ENCODE peak calls at places on chromosomes 5 and 9, in four cellular contexts. X is H7, C is HTR-8/SVneo, V is hippocampal formation. N is an unnamed sample.

GRCh38 chr9:37182718-37183117 is 62.3 kb downstream of the ZCCHC7 start:
- DNase-seq in X (no peak), C (no peak), V (no peak), N (no peak)

GRCh38 chr9:129558551-129559505 is 62.1 kb downstream of the C9orf50 start:
- DNase-seq in X (peak; percentile 93), C (no peak), V (no peak), N (peak; percentile 91)

GRCh38 chr5:88555658-88556057 is 287.0 kb upstream of the TMEM161B start:
- DNase-seq in X (peak; percentile 4), C (no peak), V (peak; percentile 10), N (no peak)

GRCh38 chr5:1726956-1727355 is 72.7 kb downstream of the MRPL36 start:
- DNase-seq in X (no peak), C (no peak), V (no peak), N (no peak)

GRCh38 chr5:64814073-64814472 is 45.3 kb downstream of the CWC27 start:
- DNase-seq in X (no peak), C (no peak), V (no peak), N (no peak)

GRCh38 chr5:55634204-55634785 is 77.8 kb downstream of the SLC38A9 start:
- DNase-seq in X (no peak), C (no peak), V (no peak), N (no peak)

GRCh38 chr9:124839612-124840299 is 13.5 kb upstream of the WDR38 start:
- DNase-seq in X (peak; percentile 94), C (no peak), V (no peak), N (no peak)

GRCh38 chr9:97704327-97704677 is 7.2 kb upstream of the XPA start:
- DNase-seq in X (no peak), C (no peak), V (no peak), N (no peak)

GRCh38 chr9:78383130-78383529 is 86.2 kb downstream of the PSAT1 start:
- DNase-seq in X (no peak), C (peak; percentile 12), V (no peak), N (no peak)

GRCh38 chr5:137921931-137922330 is 32.7 kb downstream of the PKD2L2 start:
- DNase-seq in X (no peak), C (no peak), V (no peak), N (no peak)

GRCh38 chr9:132559711-132560110 is 22.7 kb upstream of the BARHL1 start:
- DNase-seq in X (no peak), C (no peak), V (no peak), N (no peak)

GRCh38 chr5:98513378-98513777 is 260.1 kb upstream of the RGMB start:
- DNase-seq in X (peak; percentile 15), C (no peak), V (no peak), N (no peak)

GRCh38 chr9:4111233-4112000 is 188.5 kb downstream of the GLIS3 start:
- DNase-seq in X (no peak), C (no peak), V (no peak), N (no peak)

GRCh38 chr5:175141421-175141820 is 302.6 kb downstream of the DRD1 start:
- DNase-seq in X (no peak), C (no peak), V (no peak), N (no peak)

GRCh38 chr5:59648949-59649921 is 244.3 kb downstream of the PDE4D start:
- DNase-seq in X (no peak), C (no peak), V (no peak), N (no peak)

GRCh38 chr5:66633754-66634153 is 37.6 kb downstream of the MAST4 start:
- DNase-seq in X (peak; percentile 16), C (no peak), V (no peak), N (no peak)

GRCh38 chr5:34959323-34959722 is 30.0 kb downstream of the DNAJC21 start:
- DNase-seq in X (no peak), C (peak; percentile 44), V (no peak), N (no peak)

GRCh38 chr5:159915913-159916840 is at the start of gene ADRA1B:
- DNase-seq in X (peak; percentile 95), C (peak; percentile 79), V (peak; percentile 53), N (peak; percentile 86)

GRCh38 chr5:179060116-179061008 is at the start of gene ZNF354C:
- DNase-seq in X (peak; percentile 31), C (peak; percentile 88), V (peak; percentile 90), N (peak; percentile 90)

GRCh38 chr9:138024831-138025291 is 147.3 kb downstream of the CACNA1B start:
- DNase-seq in X (no peak), C (no peak), V (no peak), N (no peak)

GRCh38 chr9:38359689-38360385 is 32.7 kb upstream of the ALDH1B1 start:
- DNase-seq in X (no peak), C (no peak), V (no peak), N (no peak)

GRCh38 chr9:38160613-38161215 is 91.7 kb upstream of the SHB start:
- DNase-seq in X (peak; percentile 85), C (peak; percentile 27), V (peak; percentile 28), N (peak; percentile 72)

GRCh38 chr5:132392978-132393825 is 23.7 kb downstream of the SLC22A5 start:
- DNase-seq in X (no peak), C (no peak), V (no peak), N (no peak)

N was measured in right lobe of liver.